ENCODE peak calls at places on chromosomes 5 and 9, in seven cellular contexts. I, Z, V, R, T, Q and C are unnamed samples.
A peak's percentile ranks its signal among the peaks of the same experiment; 100 is the strongest.

GRCh38 chr5:58854396-58854795 is 271.5 kb downstream of the RAB3C start:
- DNase-seq in I (no peak), T (no peak), R (no peak), V (no peak), Z (no peak), Q (no peak), C (no peak)

GRCh38 chr5:173094012-173094661 is 38.0 kb downstream of the CREBRF start:
- DNase-seq in I (peak; percentile 77), Q (no peak), V (peak; percentile 37), T (no peak), Z (no peak), R (no peak), C (no peak)

GRCh38 chr5:108681079-108681921 is 66.4 kb upstream of the FER start:
- DNase-seq in Z (no peak), T (peak; percentile 62), R (no peak), Q (peak; percentile 81), I (peak; percentile 89), V (peak; percentile 9), C (no peak)

GRCh38 chr9:12955510-12956163 is 180.8 kb downstream of the LURAP1L start:
- DNase-seq in Q (peak; percentile 65), T (peak; percentile 90), R (no peak), Z (no peak), V (no peak), I (no peak), C (no peak)

GRCh38 chr5:147669113-147669869 is 113.2 kb downstream of the JAKMIP2 start:
- DNase-seq in T (no peak), I (no peak), V (no peak), R (no peak), Z (no peak), Q (no peak), C (no peak)

GRCh38 chr9:27110181-27110580 is 1.2 kb downstream of the TEK start:
- DNase-seq in T (no peak), Q (no peak), I (no peak), V (no peak), R (no peak), Z (no peak), C (no peak)

GRCh38 chr5:124867064-124867707 is 120.7 kb upstream of the ZNF608 start:
- DNase-seq in Z (no peak), Q (peak; percentile 21), V (peak; percentile 85), R (no peak), T (no peak), I (peak; percentile 48), C (no peak)

GRCh38 chr9:110875275-110875674 is 163.0 kb downstream of the LPAR1 start:
- DNase-seq in R (peak; percentile 32), Q (peak; percentile 74), I (no peak), V (no peak), Z (peak; percentile 61), T (peak; percentile 86), C (peak; percentile 71)

GRCh38 chr9:5122116-5122515 is 63.3 kb downstream of the INSL6 start:
- DNase-seq in I (no peak), Z (no peak), R (no peak), T (no peak), V (no peak), Q (no peak), C (no peak)

DNA sequence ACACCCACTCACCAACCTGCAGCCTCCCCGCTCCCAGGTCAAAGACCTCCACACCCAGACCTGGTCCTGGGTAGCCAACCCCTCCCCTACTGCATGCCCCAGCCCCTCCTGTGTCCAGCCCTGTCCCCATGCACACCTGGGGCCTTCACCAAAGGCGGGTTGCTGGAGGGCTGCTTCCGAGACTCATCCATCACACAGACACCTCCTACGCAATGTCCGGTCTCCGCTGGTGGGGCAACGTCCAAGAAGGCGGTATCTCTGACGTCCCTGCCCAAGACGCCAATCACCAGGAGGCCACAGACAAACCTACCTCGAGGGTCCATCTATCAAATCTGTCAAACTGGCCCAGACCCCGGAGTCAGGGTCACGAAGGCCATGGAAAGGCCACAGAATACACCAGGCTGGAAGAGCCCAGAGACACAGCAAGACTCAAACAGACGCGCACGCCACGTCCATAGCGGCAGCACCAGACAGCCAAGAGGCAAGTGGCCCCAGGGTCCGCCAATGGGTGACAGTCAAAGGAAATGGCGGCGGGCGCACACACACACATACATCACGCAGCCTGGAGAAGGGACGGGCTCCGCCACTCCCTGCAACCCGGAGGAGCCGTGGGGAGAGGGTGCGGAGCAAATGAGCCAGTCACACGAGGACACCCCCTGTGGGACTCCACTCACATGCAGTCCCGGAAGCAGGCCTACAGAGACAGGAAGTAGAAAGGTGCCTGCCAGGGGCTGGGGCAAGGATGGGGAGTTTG is 10.7 kb downstream of the NACC2 start:
- DNase-seq in Q (no peak), R (peak; percentile 13), I (no peak), Z (peak; percentile 49), T (no peak), V (no peak), C (no peak)
- H3K4me3 ChIP-seq in Q (no peak overlapping the region), R (no peak overlapping the region), I (no peak overlapping the region), Z (no peak overlapping the region), T (no peak overlapping the region), V (no peak overlapping the region), C (no peak overlapping the region)

GRCh38 chr5:133245191-133246052 is 193.6 kb downstream of the HSPA4 start:
- DNase-seq in V (peak; percentile 35), I (peak; percentile 44), T (no peak), R (no peak), Z (no peak), Q (peak; percentile 74), C (no peak)

GRCh38 chr5:133247145-133247709 is 195.4 kb downstream of the HSPA4 start:
- DNase-seq in I (no peak), Z (no peak), V (no peak), T (no peak), Q (no peak), R (no peak), C (no peak)

GRCh38 chr5:133247881-133248642 is 196.2 kb downstream of the HSPA4 start:
- DNase-seq in V (no peak), T (peak; percentile 91), R (no peak), Q (peak; percentile 89), Z (peak; percentile 80), I (no peak), C (no peak)

GRCh38 chr5:133246053-133246370 is 194.2 kb downstream of the HSPA4 start:
- DNase-seq in T (no peak), Q (no peak), R (no peak), Z (no peak), I (no peak), V (no peak), C (no peak)

DNA sequence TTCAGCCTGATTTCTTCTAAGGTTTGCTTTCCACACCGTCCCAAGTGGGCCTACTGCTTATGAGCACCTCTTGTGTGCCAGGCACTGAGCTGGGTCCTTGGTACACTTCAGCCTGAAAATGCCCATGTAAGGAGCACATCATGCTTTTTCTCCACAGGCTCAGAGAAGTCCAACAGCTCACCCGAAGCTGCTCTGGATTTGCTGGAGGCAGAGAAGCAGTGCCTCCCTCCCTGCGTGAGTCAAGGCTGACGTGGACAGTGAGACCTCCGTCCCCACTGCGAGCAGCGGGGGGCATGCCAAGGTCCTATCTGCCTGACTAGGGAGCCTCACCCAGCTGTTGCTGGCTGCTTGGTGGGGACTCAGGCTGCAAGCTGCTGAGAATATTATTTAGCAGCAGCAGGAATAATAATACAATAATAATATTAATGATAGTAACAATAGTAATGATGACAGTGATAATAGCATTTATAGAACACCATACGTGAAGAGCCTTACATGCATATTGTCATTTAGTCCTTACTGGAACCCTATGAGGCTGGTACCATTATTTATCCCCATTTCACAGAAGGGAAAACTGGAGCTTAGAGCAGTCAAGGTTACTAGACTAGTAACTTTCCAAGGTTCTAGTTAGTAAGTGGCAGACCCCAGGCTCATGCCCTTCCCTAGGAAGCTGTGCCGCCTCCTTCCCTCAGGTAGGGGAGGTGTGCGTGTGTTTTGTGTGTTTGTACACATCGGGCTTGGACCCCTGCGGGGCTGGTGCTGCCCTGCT is 194.7 kb downstream of the HSPA4 start:
- DNase-seq in Q (no peak), I (no peak), V (no peak), R (no peak), T (no peak), Z (no peak), C (no peak)
- H3K4me3 ChIP-seq in Q (no peak overlapping the region), I (no peak overlapping the region), V (no peak overlapping the region), R (no peak overlapping the region), T (no peak overlapping the region), Z (no peak overlapping the region), C (no peak overlapping the region)

GRCh38 chr5:72816297-72817075 is at the start of gene TNPO1:
- DNase-seq in R (peak; percentile 96), T (peak; percentile 98), V (peak; percentile 61), Z (peak; percentile 97), Q (peak; percentile 96), I (peak; percentile 96), C (peak; percentile 94)

GRCh38 chr5:72817076-72817476 is 615 bp downstream of the TNPO1 start:
- DNase-seq in Z (peak; percentile 77), I (peak; percentile 79), V (no peak), R (peak; percentile 54), Q (no peak), T (peak; percentile 84), C (peak; percentile 64)

GRCh38 chr5:72815580-72816296 is 723 bp upstream of the TNPO1 start:
- DNase-seq in I (no peak), V (no peak), Z (peak; percentile 51), Q (no peak), R (no peak), T (no peak), C (no peak)

GRCh38 chr5:72818866-72819534 is 2.5 kb downstream of the TNPO1 start:
- DNase-seq in V (no peak), R (peak; percentile 58), Q (peak; percentile 88), I (peak; percentile 80), T (peak; percentile 88), Z (peak; percentile 76), C (peak; percentile 84)

DNA sequence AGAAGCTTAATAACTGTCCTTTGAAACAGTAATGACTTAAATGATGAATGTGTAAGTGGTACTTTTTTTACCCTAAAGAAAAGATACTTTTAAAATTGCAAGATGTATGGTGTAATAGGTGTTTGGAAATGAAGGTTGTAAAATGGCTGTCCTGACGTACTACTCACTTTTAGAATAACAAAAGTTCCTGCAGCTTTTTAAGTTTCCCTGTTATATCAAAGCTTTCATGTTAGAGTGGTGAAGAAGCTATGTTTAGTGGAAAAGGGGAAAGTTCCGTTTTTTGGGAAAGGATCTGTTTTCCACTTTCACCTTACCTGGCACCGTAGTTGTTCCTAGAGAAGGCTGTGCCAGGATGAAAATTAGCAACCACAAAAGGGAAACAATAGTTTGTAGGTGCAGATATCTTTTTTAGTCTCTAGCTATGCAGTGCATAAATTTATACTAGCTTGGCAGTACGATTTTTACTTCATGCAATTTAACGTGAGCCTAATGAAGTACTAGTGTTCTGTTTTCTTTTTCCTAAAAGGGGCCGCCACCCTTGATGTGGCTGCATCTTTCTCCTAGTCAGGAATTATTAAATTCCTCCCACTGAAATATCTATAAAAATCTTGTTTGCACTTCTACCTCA is 1.3 kb downstream of the TNPO1 start:
- DNase-seq in Z (no peak), R (no peak), I (peak; percentile 48), V (no peak), Q (no peak), T (no peak), C (no peak)
- H3K4me3 ChIP-seq in Z (peak overlapping the region; percentile 91), R (peak overlapping the region; percentile 74), I (peak overlapping the region; percentile 94), V (peak overlapping the region; percentile 92), Q (peak overlapping the region; percentile 30), T (peak overlapping the region; percentile 92), C (peak overlapping the region; percentile 71)

DNA sequence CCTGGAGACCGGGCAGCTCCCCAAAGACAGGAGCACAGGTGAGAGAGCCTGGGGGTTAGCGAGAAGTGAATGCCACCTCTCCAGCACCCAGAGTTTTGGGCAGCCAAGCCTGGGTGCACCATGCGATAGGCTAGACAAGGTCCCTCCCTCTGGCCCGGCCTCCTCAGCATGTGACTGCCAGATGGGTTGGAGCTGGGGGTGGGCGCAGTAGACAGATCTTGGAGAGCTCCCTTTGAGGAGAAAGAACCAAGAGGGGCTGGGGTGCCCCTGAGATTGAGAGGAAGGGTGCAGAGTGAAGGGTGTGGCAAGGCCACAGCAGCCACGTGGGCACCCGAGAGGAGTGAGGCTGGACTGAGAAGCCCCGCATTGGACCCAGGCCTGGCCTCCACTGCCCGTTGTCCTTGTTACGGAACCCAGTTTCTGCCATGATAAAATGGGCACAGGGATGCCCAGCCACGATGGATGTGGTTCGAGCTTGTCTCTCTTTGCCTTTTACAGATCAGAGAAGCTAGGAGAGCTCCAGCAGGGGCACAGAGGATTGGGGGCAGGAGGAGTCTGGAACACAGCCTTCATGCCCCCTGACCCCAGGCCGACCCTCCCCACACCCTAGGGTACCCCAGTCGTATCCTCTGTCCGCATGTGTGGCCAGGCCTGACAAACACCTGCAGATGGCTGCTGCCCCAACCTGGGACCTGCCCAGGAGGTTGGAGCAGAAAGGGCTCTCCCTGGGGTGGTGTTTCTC is 1.3 kb downstream of the TMEM141 start:
- DNase-seq in Z (no peak), V (no peak), Q (no peak), I (no peak), T (peak; percentile 48), R (no peak), C (peak; percentile 67)
- H3K4me3 ChIP-seq in Z (peak overlapping the region; percentile 82), V (no peak overlapping the region), Q (no peak overlapping the region), I (peak overlapping the region; percentile 96), T (peak overlapping the region; percentile 87), R (peak overlapping the region; percentile 90), C (peak overlapping the region; percentile 74)